ENCODE peak calls at places on chromosomes 11 and 22, in six cellular contexts. U, D, Y, W, G and P are unnamed samples.

GRCh38 chr11:58006940-58007339 is 16.7 kb upstream of the OR9Q1 start:
- DNase-seq in D (peak), Y (no peak), W (peak), G (no peak), U (no peak), P (no peak)

GRCh38 chr22:32123657-32124056 is 35.4 kb downstream of the C22orf42 start:
- DNase-seq in D (no peak), G (no peak), W (no peak), U (no peak), Y (no peak), P (no peak)

GRCh38 chr11:43852057-43852636 is 28.5 kb upstream of the ALKBH3 start:
- DNase-seq in Y (peak), G (peak), U (peak), D (peak), W (peak), P (no peak)

GRCh38 chr11:78830277-78830676 is 255.6 kb upstream of the NARS2 start:
- DNase-seq in D (no peak), G (no peak), U (no peak), W (no peak), Y (no peak), P (no peak)

GRCh38 chr22:41333806-41334205 is 32.5 kb downstream of the ZC3H7B start:
- DNase-seq in Y (no peak), U (no peak), W (no peak), G (no peak), D (no peak), P (no peak)

GRCh38 chr11:95850137-95850536 is 59.8 kb downstream of the CEP57 start:
- DNase-seq in G (no peak), U (no peak), Y (no peak), W (no peak), D (peak), P (no peak)

GRCh38 chr11:67370351-67371076 is 2.9 kb downstream of the CLCF1 start:
- DNase-seq in G (no peak), U (no peak), D (no peak), W (peak), Y (no peak), P (no peak)

GRCh38 chr11:17263803-17264202 is 12.7 kb upstream of the NUCB2 start:
- DNase-seq in W (peak), Y (no peak), D (peak), U (no peak), G (no peak), P (no peak)

GRCh38 chr11:35515224-35515623 is 10.2 kb downstream of the PAMR1 start:
- DNase-seq in U (peak), D (peak), G (no peak), W (peak), Y (no peak), P (no peak)

GRCh38 chr11:130166457-130166784 is 6.8 kb downstream of the ST14 start:
- DNase-seq in G (no peak), Y (peak), W (peak), D (peak), U (no peak), P (no peak)

GRCh38 chr11:125443767-125444311 is 52.2 kb downstream of the FEZ1 start:
- DNase-seq in D (no peak), W (no peak), G (no peak), Y (no peak), U (no peak), P (no peak)

GRCh38 chr11:73359930-73360742 is 16.1 kb upstream of the RELT start:
- DNase-seq in U (no peak), W (peak), D (peak), G (no peak), Y (no peak), P (no peak)
- TF ChIP-seq CTCF in U (no peak), W (peak), D (peak), G (no peak), Y (peak), P (peak)

DNA sequence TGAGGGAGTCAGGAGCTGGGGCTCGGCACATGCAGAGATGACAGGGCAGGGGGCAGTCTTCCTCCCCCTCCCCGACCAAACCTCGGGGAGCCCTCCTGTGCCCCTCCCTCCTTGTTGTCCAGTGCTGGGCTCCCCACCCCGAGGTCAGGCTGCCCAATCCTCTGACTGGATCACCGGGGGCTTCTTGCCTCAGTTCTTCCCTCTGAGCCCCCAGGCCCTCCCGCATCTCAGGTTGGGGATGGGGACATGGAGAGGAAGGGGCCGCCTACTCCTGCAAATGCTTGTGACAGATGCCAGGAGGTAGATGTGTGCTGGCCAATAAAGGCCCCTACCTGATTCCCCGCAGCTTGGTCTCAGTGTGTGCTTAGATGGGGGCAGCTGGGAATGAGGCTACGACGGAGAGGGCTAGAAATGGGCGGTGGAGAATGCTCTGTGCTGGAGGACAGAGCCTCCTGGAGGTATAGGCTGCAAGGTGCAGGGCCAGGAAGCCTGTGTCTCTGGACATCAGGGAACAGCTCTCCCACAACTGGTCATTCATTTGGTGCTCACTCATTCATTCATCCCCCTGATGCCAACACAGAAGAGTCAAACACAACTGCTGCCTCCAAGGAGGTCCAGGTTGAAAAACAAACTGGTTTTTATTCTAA is 8.4 kb downstream of the RHBDD3 start:
- DNase-seq in Y (no peak), U (no peak), W (no peak), G (no peak), D (no peak), P (no peak)
- TF ChIP-seq CTCF in Y (peak), U (no peak), W (peak), G (no peak), D (no peak), P (peak)

GRCh38 chr11:32391479-32391878 is 43.9 kb downstream of the WT1 start:
- DNase-seq in D (peak), U (no peak), G (no peak), Y (no peak), W (no peak), P (no peak)
- TF ChIP-seq CTCF in D (no peak), U (no peak), G (no peak), Y (no peak), W (no peak), P (no peak)

DNA sequence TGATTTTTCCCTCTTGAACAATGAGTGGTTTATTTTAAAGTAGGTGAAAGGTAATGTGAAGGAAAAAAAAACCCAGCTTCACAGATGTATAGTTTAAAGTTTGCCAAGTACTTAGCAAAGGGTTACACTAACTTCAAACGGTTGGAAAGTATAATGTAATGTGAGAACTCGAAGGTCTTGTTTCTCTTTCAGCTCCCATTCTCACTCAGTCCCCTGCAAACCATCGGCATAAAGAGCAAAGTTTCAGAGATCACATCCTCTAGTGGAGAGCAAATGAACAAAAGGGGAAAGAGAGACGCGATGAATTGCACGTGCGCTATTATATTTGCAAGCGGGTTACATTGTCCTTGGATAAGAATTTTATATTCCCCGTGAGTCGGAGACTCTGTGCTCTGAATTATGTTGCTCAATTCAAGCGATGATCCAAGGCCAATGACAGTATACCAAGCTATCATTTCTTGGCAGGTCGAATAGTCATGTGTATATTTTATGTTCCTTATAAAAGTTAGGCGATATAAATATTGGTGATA is 37.6 kb upstream of the BIRC3 start:
- DNase-seq in Y (peak), U (no peak), D (peak), W (peak), G (peak), P (no peak)
- TF ChIP-seq CTCF in Y (peak), U (no peak), D (peak), W (peak), G (no peak), P (peak)

GRCh38 chr11:19734171-19734570 is 21.5 kb downstream of the NAV2 start:
- DNase-seq in Y (no peak), D (no peak), W (no peak), U (no peak), G (no peak), P (no peak)

GRCh38 chr11:19736831-19737230 is 24.2 kb downstream of the NAV2 start:
- DNase-seq in U (no peak), Y (no peak), W (no peak), G (no peak), D (no peak), P (no peak)

GRCh38 chr11:19737575-19737974 is 24.9 kb downstream of the NAV2 start:
- DNase-seq in D (no peak), W (no peak), G (no peak), Y (no peak), U (no peak), P (no peak)

GRCh38 chr11:19738124-19738523 is 25.5 kb downstream of the NAV2 start:
- DNase-seq in G (no peak), Y (no peak), U (no peak), D (no peak), W (no peak), P (no peak)

DNA sequence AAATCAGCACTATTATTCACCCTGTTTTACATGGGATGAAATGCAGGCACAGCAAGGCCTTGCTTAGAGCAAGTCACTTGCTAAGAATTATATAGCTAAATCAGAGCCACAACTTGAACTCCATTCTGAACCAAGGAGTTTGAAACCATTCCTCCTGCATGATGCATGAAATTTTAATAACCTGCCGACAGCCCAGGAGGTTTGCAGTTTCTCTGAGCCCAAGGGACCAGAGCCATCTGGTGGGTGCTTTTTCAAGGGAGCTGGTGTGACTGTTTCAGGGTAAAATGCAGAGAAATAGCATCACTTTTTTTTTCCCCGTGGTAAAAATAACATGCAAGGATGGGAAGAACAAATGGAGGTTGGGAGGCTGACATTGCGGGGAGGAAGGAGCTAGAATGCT is 22.9 kb downstream of the NAV2 start:
- DNase-seq in D (peak), Y (no peak), W (peak), G (no peak), U (peak), P (no peak)
- TF ChIP-seq CTCF in D (peak), Y (peak), W (peak), G (no peak), U (peak), P (no peak)

DNA sequence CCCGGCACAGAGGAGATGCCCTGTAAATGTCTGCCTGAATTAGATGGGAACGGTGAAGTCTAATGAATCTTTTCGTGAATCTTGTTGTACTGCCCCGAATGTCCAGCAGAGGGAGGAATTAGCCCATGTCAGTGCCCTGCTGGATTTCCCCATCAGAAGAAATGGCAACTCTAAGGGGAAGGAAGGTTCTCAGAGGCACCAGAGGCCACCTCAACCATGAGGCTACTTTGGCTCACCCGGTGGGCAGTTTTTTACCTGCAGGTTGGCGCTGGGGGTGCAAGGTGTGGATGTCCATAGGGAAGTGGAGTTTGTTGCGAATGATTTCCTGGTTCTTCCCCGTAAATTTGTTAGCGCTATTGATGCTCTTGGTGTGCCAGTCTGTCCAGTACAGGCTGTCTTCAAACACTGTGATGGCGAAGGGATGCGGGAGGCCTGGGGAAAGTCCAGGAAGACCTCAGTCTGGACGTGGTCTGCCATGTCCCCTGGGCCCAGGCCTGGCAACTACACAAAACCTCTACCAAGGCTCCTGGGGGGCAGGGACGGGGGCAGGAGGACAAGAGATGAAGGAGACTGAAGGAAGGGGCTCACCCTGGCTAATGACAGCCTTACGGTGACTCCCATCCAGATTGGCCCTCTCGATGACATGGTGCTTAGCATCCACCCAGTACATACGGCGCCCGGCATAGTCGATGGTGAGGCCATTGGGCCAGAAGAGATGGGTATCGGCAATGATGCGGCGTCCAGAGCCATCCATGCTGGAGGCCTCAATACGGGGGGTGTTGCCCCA is 28.5 kb downstream of the LRP4 start:
- DNase-seq in D (peak), G (peak), U (peak), W (peak), Y (no peak), P (no peak)
- TF ChIP-seq CTCF in D (peak), G (no peak), U (peak), W (peak), Y (peak), P (peak)

DNA sequence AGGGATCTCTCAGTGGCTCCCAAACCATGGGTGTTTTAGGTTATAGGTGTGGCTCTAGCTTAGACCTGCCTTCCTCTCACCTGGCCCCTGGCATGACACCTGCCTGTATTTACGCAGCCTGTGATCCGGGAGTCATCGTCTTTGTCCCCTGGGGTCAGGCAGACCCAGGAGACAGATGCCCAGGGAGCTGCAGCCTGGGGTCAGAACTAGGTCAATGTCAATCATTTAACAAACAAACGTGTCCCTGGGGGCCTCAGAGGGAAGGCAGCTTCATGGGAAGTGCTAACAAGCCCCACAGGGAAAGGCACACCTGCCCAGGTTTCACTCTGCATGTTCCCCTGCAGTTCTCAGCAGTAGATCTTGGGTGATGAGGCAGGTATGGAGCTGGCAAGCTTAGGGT is 12.0 kb downstream of the BACE1-AS start:
- DNase-seq in D (no peak), W (no peak), Y (no peak), U (no peak), G (no peak), P (no peak)
- TF ChIP-seq CTCF in D (no peak), W (no peak), Y (no peak), U (no peak), G (no peak), P (no peak)

GRCh38 chr11:123429851-123430735 is at the start of gene GRAMD1B:
- DNase-seq in U (no peak), W (peak), Y (peak), G (no peak), D (peak), P (peak)
- TF ChIP-seq CTCF in U (no peak), W (peak), Y (peak), G (no peak), D (peak), P (peak)

GRCh38 chr11:46296520-46297448 is 19.3 kb downstream of the CREB3L1 start:
- DNase-seq in W (peak), D (peak), G (no peak), Y (peak), U (no peak), P (peak)
- TF ChIP-seq CTCF in W (peak), D (peak), G (no peak), Y (peak), U (peak), P (peak)

DNA sequence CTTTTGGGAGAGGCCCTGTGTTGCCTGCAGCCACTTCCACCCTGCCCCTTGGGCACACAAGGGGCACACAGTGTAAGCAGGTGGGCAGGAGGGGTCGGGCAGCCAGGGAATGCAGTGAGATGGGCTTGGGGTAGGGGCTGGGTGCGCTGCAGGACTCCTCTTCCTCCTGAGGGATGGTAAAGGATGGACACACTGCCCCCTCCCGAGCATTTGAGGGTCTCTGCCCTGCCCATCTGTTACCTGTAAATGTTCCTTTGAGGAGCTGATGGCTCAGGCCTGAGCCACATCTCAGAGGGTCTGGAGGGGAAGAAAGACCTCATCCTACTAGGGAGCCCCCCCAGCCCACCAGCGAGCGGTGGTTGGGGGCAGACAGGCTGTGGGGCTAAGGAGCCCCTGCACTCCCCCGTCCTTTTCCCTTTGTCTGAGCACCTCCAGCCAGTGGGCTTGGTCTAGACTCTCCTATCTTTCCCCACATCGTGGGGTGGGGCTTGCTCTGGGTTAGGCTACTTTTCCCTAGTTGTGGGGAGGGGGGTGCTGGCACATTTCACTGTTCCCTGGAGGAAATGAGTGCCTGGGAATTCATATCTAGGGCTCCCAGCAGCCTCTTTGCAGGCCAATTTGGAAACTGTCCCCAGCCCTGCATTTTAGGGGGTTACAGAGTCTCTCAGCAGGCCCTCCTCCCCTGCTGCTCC is 1.7 kb upstream of the TSSC4 start:
- DNase-seq in U (no peak), W (no peak), G (no peak), D (no peak), Y (no peak), P (no peak)
- TF ChIP-seq CTCF in U (no peak), W (no peak), G (no peak), D (no peak), Y (peak), P (no peak)